ENCODE peak calls at places on chromosomes 13 and 19, in ten cellular contexts. One of them, this sample, is unnamed.
A peak's percentile ranks its signal among the peaks of the same experiment; 100 is the strongest.

GRCh38 chr19:58150328-58150921 is at the start of gene ZNF329:
- DNase-seq in foreskin fibroblast: peak; percentile 95
- DNase-seq in upper lobe of right lung: peak; percentile 89
- DNase-seq in NB4: peak; percentile 85
- DNase-seq in PC-9: peak; percentile 89
- DNase-seq in mammary epithelial cell: peak; percentile 78
- DNase-seq in K562: peak; percentile 84
- DNase-seq in astrocyte of the spinal cord: peak; percentile 83
- DNase-seq in CD8-positive, alpha-beta T cell: peak; percentile 93
- DNase-seq in GM12878: peak; percentile 32
- DNase-seq in this sample: peak; percentile 93

GRCh38 chr19:991174-991931 is 7.2 kb downstream of the WDR18 start:
- DNase-seq in mammary epithelial cell: no peak
- DNase-seq in NB4: peak; percentile 41
- DNase-seq in upper lobe of right lung: no peak
- DNase-seq in foreskin fibroblast: peak; percentile 68
- DNase-seq in PC-9: peak; percentile 24
- DNase-seq in GM12878: no peak
- DNase-seq in CD8-positive, alpha-beta T cell: no peak
- DNase-seq in K562: peak; percentile 81
- DNase-seq in astrocyte of the spinal cord: peak; percentile 42
- DNase-seq in this sample: peak; percentile 80

GRCh38 chr19:31882709-31883108 is 462.7 kb upstream of the ZNF507 start:
- DNase-seq in CD8-positive, alpha-beta T cell: no peak
- DNase-seq in K562: peak; percentile 2
- DNase-seq in astrocyte of the spinal cord: no peak
- DNase-seq in PC-9: no peak
- DNase-seq in NB4: no peak
- DNase-seq in upper lobe of right lung: no peak
- DNase-seq in mammary epithelial cell: no peak
- DNase-seq in GM12878: no peak
- DNase-seq in foreskin fibroblast: no peak
- DNase-seq in this sample: no peak

GRCh38 chr19:36183455-36183741 is 31.1 kb downstream of the ZNF565 start:
- DNase-seq in K562: no peak
- DNase-seq in PC-9: no peak
- DNase-seq in upper lobe of right lung: no peak
- DNase-seq in foreskin fibroblast: no peak
- DNase-seq in mammary epithelial cell: no peak
- DNase-seq in GM12878: no peak
- DNase-seq in CD8-positive, alpha-beta T cell: no peak
- DNase-seq in NB4: no peak
- DNase-seq in astrocyte of the spinal cord: no peak
- DNase-seq in this sample: no peak

GRCh38 chr13:93116809-93117208 is 109.8 kb upstream of the GPC6 start:
- DNase-seq in astrocyte of the spinal cord: no peak
- DNase-seq in K562: no peak
- DNase-seq in upper lobe of right lung: no peak
- DNase-seq in NB4: peak; percentile 6
- DNase-seq in CD8-positive, alpha-beta T cell: no peak
- DNase-seq in mammary epithelial cell: no peak
- DNase-seq in foreskin fibroblast: peak; percentile 2
- DNase-seq in PC-9: no peak
- DNase-seq in GM12878: no peak
- DNase-seq in this sample: no peak

GRCh38 chr19:32287811-32288227 is 57.6 kb upstream of the ZNF507 start:
- DNase-seq in foreskin fibroblast: peak; percentile 70
- DNase-seq in CD8-positive, alpha-beta T cell: no peak
- DNase-seq in upper lobe of right lung: peak; percentile 68
- DNase-seq in GM12878: no peak
- DNase-seq in mammary epithelial cell: peak; percentile 29
- DNase-seq in NB4: peak; percentile 72
- DNase-seq in PC-9: peak; percentile 35
- DNase-seq in astrocyte of the spinal cord: peak; percentile 37
- DNase-seq in K562: peak; percentile 78
- DNase-seq in this sample: peak; percentile 25

GRCh38 chr19:3760871-3761361 is 576 bp downstream of the APBA3 start:
- DNase-seq in CD8-positive, alpha-beta T cell: no peak
- DNase-seq in NB4: no peak
- DNase-seq in GM12878: no peak
- DNase-seq in PC-9: no peak
- DNase-seq in upper lobe of right lung: no peak
- DNase-seq in mammary epithelial cell: no peak
- DNase-seq in K562: peak; percentile 29
- DNase-seq in astrocyte of the spinal cord: no peak
- DNase-seq in foreskin fibroblast: peak; percentile 37
- DNase-seq in this sample: peak; percentile 26

GRCh38 chr13:108993346-108993745 is 363.9 kb downstream of the MYO16 start:
- DNase-seq in astrocyte of the spinal cord: no peak
- DNase-seq in PC-9: no peak
- DNase-seq in mammary epithelial cell: peak; percentile 50
- DNase-seq in K562: no peak
- DNase-seq in NB4: peak; percentile 68
- DNase-seq in GM12878: no peak
- DNase-seq in CD8-positive, alpha-beta T cell: no peak
- DNase-seq in foreskin fibroblast: peak; percentile 37
- DNase-seq in upper lobe of right lung: no peak
- DNase-seq in this sample: no peak

GRCh38 chr19:2083174-2083854 is 12.8 kb downstream of the MOB3A start:
- DNase-seq in PC-9: no peak
- DNase-seq in foreskin fibroblast: no peak
- DNase-seq in upper lobe of right lung: no peak
- DNase-seq in GM12878: no peak
- DNase-seq in astrocyte of the spinal cord: no peak
- DNase-seq in CD8-positive, alpha-beta T cell: peak; percentile 71
- DNase-seq in K562: no peak
- DNase-seq in NB4: peak; percentile 37
- DNase-seq in mammary epithelial cell: no peak
- DNase-seq in this sample: peak; percentile 83

GRCh38 chr19:54133957-54134590 is 3.5 kb upstream of the CNOT3 start:
- DNase-seq in PC-9: no peak
- DNase-seq in astrocyte of the spinal cord: no peak
- DNase-seq in foreskin fibroblast: no peak
- DNase-seq in upper lobe of right lung: no peak
- DNase-seq in K562: no peak
- DNase-seq in GM12878: no peak
- DNase-seq in mammary epithelial cell: no peak
- DNase-seq in NB4: no peak
- DNase-seq in CD8-positive, alpha-beta T cell: no peak
- DNase-seq in this sample: no peak

GRCh38 chr13:25905411-25906010 is 146.3 kb downstream of the SHISA2 start:
- DNase-seq in GM12878: no peak
- DNase-seq in CD8-positive, alpha-beta T cell: no peak
- DNase-seq in mammary epithelial cell: no peak
- DNase-seq in K562: no peak
- DNase-seq in astrocyte of the spinal cord: no peak
- DNase-seq in foreskin fibroblast: no peak
- DNase-seq in upper lobe of right lung: no peak
- DNase-seq in NB4: no peak
- DNase-seq in PC-9: no peak
- DNase-seq in this sample: no peak

GRCh38 chr19:17311455-17312248 is 2.3 kb downstream of the DDA1 start:
- DNase-seq in upper lobe of right lung: no peak
- DNase-seq in NB4: no peak
- DNase-seq in PC-9: peak; percentile 78
- DNase-seq in K562: no peak
- DNase-seq in foreskin fibroblast: peak; percentile 68
- DNase-seq in astrocyte of the spinal cord: peak; percentile 76
- DNase-seq in CD8-positive, alpha-beta T cell: no peak
- DNase-seq in GM12878: no peak
- DNase-seq in mammary epithelial cell: peak; percentile 77
- DNase-seq in this sample: no peak

GRCh38 chr19:27858981-27859581 is 1353.9 kb downstream of the UQCRFS1 start:
- DNase-seq in NB4: no peak
- DNase-seq in PC-9: no peak
- DNase-seq in GM12878: no peak
- DNase-seq in foreskin fibroblast: no peak
- DNase-seq in upper lobe of right lung: no peak
- DNase-seq in mammary epithelial cell: peak; percentile 43
- DNase-seq in K562: no peak
- DNase-seq in CD8-positive, alpha-beta T cell: no peak
- DNase-seq in astrocyte of the spinal cord: no peak
- DNase-seq in this sample: no peak

GRCh38 chr13:34655554-34655953 is 286.5 kb upstream of the NBEA start:
- DNase-seq in upper lobe of right lung: no peak
- DNase-seq in PC-9: no peak
- DNase-seq in mammary epithelial cell: no peak
- DNase-seq in GM12878: no peak
- DNase-seq in CD8-positive, alpha-beta T cell: no peak
- DNase-seq in NB4: no peak
- DNase-seq in astrocyte of the spinal cord: no peak
- DNase-seq in foreskin fibroblast: no peak
- DNase-seq in K562: no peak
- DNase-seq in this sample: peak; percentile 4

DNA sequence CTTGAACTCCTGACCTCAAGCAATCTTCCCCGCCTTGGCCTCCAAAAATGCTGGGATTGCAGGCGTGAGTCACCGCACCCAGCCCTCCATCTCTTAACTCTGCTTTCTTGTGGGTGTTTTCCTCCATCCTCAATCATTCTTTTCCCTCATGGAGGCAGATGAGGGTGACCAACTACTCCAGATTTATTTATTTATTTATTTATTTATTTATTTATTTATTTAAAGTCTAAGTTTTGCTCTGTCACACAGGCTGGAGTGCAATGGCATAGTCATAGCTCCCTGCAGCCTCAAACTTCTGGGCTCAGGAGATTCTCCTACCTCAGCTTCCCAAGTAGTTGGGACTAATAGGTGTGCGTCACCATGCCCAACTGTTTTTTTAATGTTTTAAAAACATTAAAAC is 14.9 kb downstream of the VAV1 start:
- DNase-seq in foreskin fibroblast: no peak
- DNase-seq in mammary epithelial cell: no peak
- DNase-seq in CD8-positive, alpha-beta T cell: no peak
- DNase-seq in upper lobe of right lung: no peak
- DNase-seq in K562: no peak
- DNase-seq in GM12878: no peak
- DNase-seq in astrocyte of the spinal cord: no peak
- DNase-seq in PC-9: no peak
- DNase-seq in NB4: no peak
- DNase-seq in this sample: no peak
- H3K4me3 ChIP-seq in foreskin fibroblast: no peak overlapping the region
- H3K4me3 ChIP-seq in mammary epithelial cell: no peak overlapping the region
- H3K4me3 ChIP-seq in CD8-positive, alpha-beta T cell: no peak overlapping the region
- H3K4me3 ChIP-seq in upper lobe of right lung: no peak overlapping the region
- H3K4me3 ChIP-seq in K562: no peak overlapping the region
- H3K4me3 ChIP-seq in GM12878: no peak overlapping the region
- H3K4me3 ChIP-seq in astrocyte of the spinal cord: no peak overlapping the region
- H3K4me3 ChIP-seq in PC-9: no peak overlapping the region
- H3K4me3 ChIP-seq in NB4: no peak overlapping the region
- H3K4me3 ChIP-seq in this sample: no peak overlapping the region

GRCh38 chr19:39078436-39079200 is 5.5 kb upstream of the ACP7 start:
- DNase-seq in PC-9: peak; percentile 65
- DNase-seq in foreskin fibroblast: peak; percentile 95
- DNase-seq in NB4: no peak
- DNase-seq in astrocyte of the spinal cord: peak; percentile 97
- DNase-seq in GM12878: no peak
- DNase-seq in CD8-positive, alpha-beta T cell: no peak
- DNase-seq in K562: no peak
- DNase-seq in upper lobe of right lung: no peak
- DNase-seq in mammary epithelial cell: peak; percentile 98
- DNase-seq in this sample: no peak

GRCh38 chr19:39082745-39083598 is 1.2 kb upstream of the ACP7 start:
- DNase-seq in astrocyte of the spinal cord: no peak
- DNase-seq in GM12878: no peak
- DNase-seq in PC-9: no peak
- DNase-seq in CD8-positive, alpha-beta T cell: no peak
- DNase-seq in NB4: no peak
- DNase-seq in upper lobe of right lung: no peak
- DNase-seq in mammary epithelial cell: peak; percentile 21
- DNase-seq in K562: no peak
- DNase-seq in foreskin fibroblast: no peak
- DNase-seq in this sample: no peak

GRCh38 chr19:39082167-39082566 is 2.0 kb upstream of the ACP7 start:
- DNase-seq in mammary epithelial cell: no peak
- DNase-seq in NB4: no peak
- DNase-seq in upper lobe of right lung: no peak
- DNase-seq in PC-9: no peak
- DNase-seq in GM12878: no peak
- DNase-seq in CD8-positive, alpha-beta T cell: no peak
- DNase-seq in K562: no peak
- DNase-seq in astrocyte of the spinal cord: no peak
- DNase-seq in foreskin fibroblast: no peak
- DNase-seq in this sample: no peak

GRCh38 chr19:39077323-39077722 is 6.8 kb upstream of the ACP7 start:
- DNase-seq in upper lobe of right lung: no peak
- DNase-seq in foreskin fibroblast: no peak
- DNase-seq in NB4: no peak
- DNase-seq in K562: no peak
- DNase-seq in CD8-positive, alpha-beta T cell: no peak
- DNase-seq in mammary epithelial cell: no peak
- DNase-seq in PC-9: no peak
- DNase-seq in astrocyte of the spinal cord: no peak
- DNase-seq in GM12878: no peak
- DNase-seq in this sample: no peak

GRCh38 chr19:39080431-39080830 is 3.7 kb upstream of the ACP7 start:
- DNase-seq in mammary epithelial cell: peak; percentile 23
- DNase-seq in NB4: no peak
- DNase-seq in K562: no peak
- DNase-seq in GM12878: no peak
- DNase-seq in PC-9: no peak
- DNase-seq in upper lobe of right lung: no peak
- DNase-seq in CD8-positive, alpha-beta T cell: no peak
- DNase-seq in astrocyte of the spinal cord: no peak
- DNase-seq in foreskin fibroblast: no peak
- DNase-seq in this sample: no peak
- TF ChIP-seq CTCF in mammary epithelial cell: no peak
- TF ChIP-seq CTCF in NB4: no peak
- TF ChIP-seq CTCF in K562: no peak
- TF ChIP-seq CTCF in GM12878: no peak
- TF ChIP-seq CTCF in PC-9: no peak
- TF ChIP-seq CTCF in upper lobe of right lung: no peak
- TF ChIP-seq CTCF in CD8-positive, alpha-beta T cell: no peak
- TF ChIP-seq CTCF in astrocyte of the spinal cord: no peak
- TF ChIP-seq CTCF in foreskin fibroblast: no peak
- TF ChIP-seq CTCF in this sample: no peak

GRCh38 chr13:31159306-31159705 is 2.4 kb downstream of the HSPH1 start:
- DNase-seq in GM12878: no peak
- DNase-seq in NB4: no peak
- DNase-seq in astrocyte of the spinal cord: no peak
- DNase-seq in CD8-positive, alpha-beta T cell: no peak
- DNase-seq in K562: no peak
- DNase-seq in PC-9: no peak
- DNase-seq in mammary epithelial cell: peak; percentile 5
- DNase-seq in foreskin fibroblast: no peak
- DNase-seq in upper lobe of right lung: no peak
- DNase-seq in this sample: no peak
- H3K4me3 ChIP-seq in GM12878: peak overlapping the region; percentile 88
- H3K4me3 ChIP-seq in NB4: peak overlapping the region; percentile 87
- H3K4me3 ChIP-seq in astrocyte of the spinal cord: peak overlapping the region; percentile 90
- H3K4me3 ChIP-seq in CD8-positive, alpha-beta T cell: no peak overlapping the region
- H3K4me3 ChIP-seq in K562: peak overlapping the region; percentile 85
- H3K4me3 ChIP-seq in PC-9: peak overlapping the region; percentile 67
- H3K4me3 ChIP-seq in mammary epithelial cell: peak overlapping the region; percentile 84
- H3K4me3 ChIP-seq in foreskin fibroblast: peak overlapping the region; percentile 91
- H3K4me3 ChIP-seq in upper lobe of right lung: no peak overlapping the region
- H3K4me3 ChIP-seq in this sample: peak overlapping the region; percentile 79

DNA sequence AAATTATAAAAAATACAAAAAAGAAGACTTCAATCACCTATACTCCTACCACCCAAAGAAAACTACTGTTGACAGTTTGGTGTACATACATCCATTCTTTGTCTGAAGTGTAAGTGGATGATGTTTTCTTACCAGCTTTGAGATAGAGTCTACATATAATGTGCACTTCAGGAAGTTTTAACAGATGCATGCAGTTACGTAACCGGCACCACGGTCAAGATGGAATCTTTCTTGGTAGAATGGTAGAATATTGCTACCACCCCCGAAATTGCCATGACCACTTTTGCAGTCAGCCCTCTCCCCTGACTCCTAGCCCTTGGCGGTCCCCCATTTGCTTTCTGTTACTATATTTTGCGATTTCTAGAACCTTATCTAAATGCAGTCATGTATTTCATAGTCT is 1.4 kb downstream of the CUL4A start:
- DNase-seq in astrocyte of the spinal cord: no peak
- DNase-seq in PC-9: no peak
- DNase-seq in mammary epithelial cell: no peak
- DNase-seq in foreskin fibroblast: no peak
- DNase-seq in K562: no peak
- DNase-seq in GM12878: no peak
- DNase-seq in NB4: peak; percentile 75
- DNase-seq in upper lobe of right lung: no peak
- DNase-seq in CD8-positive, alpha-beta T cell: no peak
- DNase-seq in this sample: no peak
- TF ChIP-seq CTCF in astrocyte of the spinal cord: no peak
- TF ChIP-seq CTCF in PC-9: no peak
- TF ChIP-seq CTCF in mammary epithelial cell: no peak
- TF ChIP-seq CTCF in foreskin fibroblast: no peak
- TF ChIP-seq CTCF in K562: no peak
- TF ChIP-seq CTCF in GM12878: no peak
- TF ChIP-seq CTCF in NB4: no peak
- TF ChIP-seq CTCF in upper lobe of right lung: no peak
- TF ChIP-seq CTCF in CD8-positive, alpha-beta T cell: no peak
- TF ChIP-seq CTCF in this sample: no peak